ENCODE peak calls at places on chromosomes 4 and X, in six cellular contexts. One of them, this sample, is unnamed.

GRCh38 chrX:20388594-20388993 is 121.9 kb upstream of the RPS6KA3 start:
- DNase-seq in EL: no peak
- DNase-seq in CD4-positive, alpha-beta T cell: no peak
- DNase-seq in left ventricle myocardium superior: no peak
- DNase-seq in stimulated activated CD4-positive, alpha-beta T cell treated with anti-CD3 and anti-CD28 coated beads, Interleukin-1b, Interleukin-23, amount 100 ng/mL, for 24 hours: no peak
- DNase-seq in AG10803: no peak
- DNase-seq in this sample: no peak

GRCh38 chr4:15729910-15730533 is 27.2 kb downstream of the BST1 start:
- DNase-seq in EL: peak
- DNase-seq in CD4-positive, alpha-beta T cell: no peak
- DNase-seq in left ventricle myocardium superior: no peak
- DNase-seq in stimulated activated CD4-positive, alpha-beta T cell treated with anti-CD3 and anti-CD28 coated beads, Interleukin-1b, Interleukin-23, amount 100 ng/mL, for 24 hours: no peak
- DNase-seq in AG10803: peak
- DNase-seq in this sample: no peak

GRCh38 chr4:165580379-165580905 is 201.6 kb downstream of the CPE start:
- DNase-seq in EL: peak
- DNase-seq in CD4-positive, alpha-beta T cell: no peak
- DNase-seq in left ventricle myocardium superior: no peak
- DNase-seq in stimulated activated CD4-positive, alpha-beta T cell treated with anti-CD3 and anti-CD28 coated beads, Interleukin-1b, Interleukin-23, amount 100 ng/mL, for 24 hours: no peak
- DNase-seq in AG10803: peak
- DNase-seq in this sample: no peak

GRCh38 chr4:74109116-74109791 is 10.3 kb upstream of the CXCL2 start:
- DNase-seq in EL: peak
- DNase-seq in CD4-positive, alpha-beta T cell: no peak
- DNase-seq in left ventricle myocardium superior: peak
- DNase-seq in stimulated activated CD4-positive, alpha-beta T cell treated with anti-CD3 and anti-CD28 coated beads, Interleukin-1b, Interleukin-23, amount 100 ng/mL, for 24 hours: no peak
- DNase-seq in AG10803: peak
- DNase-seq in this sample: no peak

GRCh38 chr4:113998531-113998930 is 19.1 kb upstream of the ARSJ start:
- DNase-seq in EL: no peak
- DNase-seq in CD4-positive, alpha-beta T cell: no peak
- DNase-seq in left ventricle myocardium superior: no peak
- DNase-seq in stimulated activated CD4-positive, alpha-beta T cell treated with anti-CD3 and anti-CD28 coated beads, Interleukin-1b, Interleukin-23, amount 100 ng/mL, for 24 hours: no peak
- DNase-seq in AG10803: peak
- DNase-seq in this sample: no peak

GRCh38 chr4:112378858-112379257 is 81.7 kb downstream of the ALPK1 start:
- DNase-seq in EL: no peak
- DNase-seq in CD4-positive, alpha-beta T cell: no peak
- DNase-seq in left ventricle myocardium superior: no peak
- DNase-seq in stimulated activated CD4-positive, alpha-beta T cell treated with anti-CD3 and anti-CD28 coated beads, Interleukin-1b, Interleukin-23, amount 100 ng/mL, for 24 hours: no peak
- DNase-seq in AG10803: no peak
- DNase-seq in this sample: no peak

GRCh38 chrX:125786306-125786705 is 379.8 kb downstream of the DCAF12L2 start:
- DNase-seq in EL: no peak
- DNase-seq in CD4-positive, alpha-beta T cell: no peak
- DNase-seq in left ventricle myocardium superior: no peak
- DNase-seq in stimulated activated CD4-positive, alpha-beta T cell treated with anti-CD3 and anti-CD28 coated beads, Interleukin-1b, Interleukin-23, amount 100 ng/mL, for 24 hours: no peak
- DNase-seq in AG10803: no peak
- DNase-seq in this sample: no peak

GRCh38 chr4:169159614-169160013 is 111.1 kb downstream of the SH3RF1 start:
- DNase-seq in EL: peak
- DNase-seq in CD4-positive, alpha-beta T cell: no peak
- DNase-seq in left ventricle myocardium superior: no peak
- DNase-seq in stimulated activated CD4-positive, alpha-beta T cell treated with anti-CD3 and anti-CD28 coated beads, Interleukin-1b, Interleukin-23, amount 100 ng/mL, for 24 hours: no peak
- DNase-seq in AG10803: peak
- DNase-seq in this sample: no peak

GRCh38 chrX:46551494-46552128 is 6.4 kb upstream of the ZNF674 start:
- DNase-seq in EL: peak
- DNase-seq in CD4-positive, alpha-beta T cell: no peak
- DNase-seq in left ventricle myocardium superior: no peak
- DNase-seq in stimulated activated CD4-positive, alpha-beta T cell treated with anti-CD3 and anti-CD28 coated beads, Interleukin-1b, Interleukin-23, amount 100 ng/mL, for 24 hours: no peak
- DNase-seq in AG10803: no peak
- DNase-seq in this sample: no peak

GRCh38 chrX:13569479-13570244 is at the start of gene EGFL6:
- DNase-seq in EL: no peak
- DNase-seq in CD4-positive, alpha-beta T cell: no peak
- DNase-seq in left ventricle myocardium superior: no peak
- DNase-seq in stimulated activated CD4-positive, alpha-beta T cell treated with anti-CD3 and anti-CD28 coated beads, Interleukin-1b, Interleukin-23, amount 100 ng/mL, for 24 hours: no peak
- DNase-seq in AG10803: no peak
- DNase-seq in this sample: no peak

GRCh38 chr4:125187221-125187620 is 127.5 kb upstream of the FAT4 start:
- DNase-seq in EL: peak
- DNase-seq in CD4-positive, alpha-beta T cell: no peak
- DNase-seq in left ventricle myocardium superior: no peak
- DNase-seq in stimulated activated CD4-positive, alpha-beta T cell treated with anti-CD3 and anti-CD28 coated beads, Interleukin-1b, Interleukin-23, amount 100 ng/mL, for 24 hours: no peak
- DNase-seq in AG10803: peak
- DNase-seq in this sample: no peak

GRCh38 chrX:47174376-47174775 is 19.3 kb upstream of the UBA1 start:
- DNase-seq in EL: no peak
- DNase-seq in CD4-positive, alpha-beta T cell: no peak
- DNase-seq in left ventricle myocardium superior: no peak
- DNase-seq in stimulated activated CD4-positive, alpha-beta T cell treated with anti-CD3 and anti-CD28 coated beads, Interleukin-1b, Interleukin-23, amount 100 ng/mL, for 24 hours: no peak
- DNase-seq in AG10803: no peak
- DNase-seq in this sample: no peak

GRCh38 chrX:109954333-109954732 is 48.6 kb upstream of the TMEM164 start:
- DNase-seq in EL: peak
- DNase-seq in CD4-positive, alpha-beta T cell: no peak
- DNase-seq in left ventricle myocardium superior: no peak
- DNase-seq in stimulated activated CD4-positive, alpha-beta T cell treated with anti-CD3 and anti-CD28 coated beads, Interleukin-1b, Interleukin-23, amount 100 ng/mL, for 24 hours: no peak
- DNase-seq in AG10803: peak
- DNase-seq in this sample: no peak

GRCh38 chr4:185782523-185782922 is 29.5 kb downstream of the SORBS2 start:
- DNase-seq in EL: peak
- DNase-seq in CD4-positive, alpha-beta T cell: no peak
- DNase-seq in left ventricle myocardium superior: no peak
- DNase-seq in stimulated activated CD4-positive, alpha-beta T cell treated with anti-CD3 and anti-CD28 coated beads, Interleukin-1b, Interleukin-23, amount 100 ng/mL, for 24 hours: no peak
- DNase-seq in AG10803: no peak
- DNase-seq in this sample: no peak

GRCh38 chr4:23629421-23629820 is 260.4 kb downstream of the PPARGC1A start:
- DNase-seq in EL: no peak
- DNase-seq in CD4-positive, alpha-beta T cell: no peak
- DNase-seq in left ventricle myocardium superior: no peak
- DNase-seq in stimulated activated CD4-positive, alpha-beta T cell treated with anti-CD3 and anti-CD28 coated beads, Interleukin-1b, Interleukin-23, amount 100 ng/mL, for 24 hours: no peak
- DNase-seq in AG10803: no peak
- DNase-seq in this sample: no peak

GRCh38 chrX:153400146-153401132 is 711 bp downstream of the PNMA6E start:
- DNase-seq in EL: peak
- DNase-seq in CD4-positive, alpha-beta T cell: peak
- DNase-seq in left ventricle myocardium superior: peak
- DNase-seq in stimulated activated CD4-positive, alpha-beta T cell treated with anti-CD3 and anti-CD28 coated beads, Interleukin-1b, Interleukin-23, amount 100 ng/mL, for 24 hours: peak
- DNase-seq in AG10803: no peak
- DNase-seq in this sample: peak

GRCh38 chr4:157128395-157128794 is 52.4 kb downstream of the GLRB start:
- DNase-seq in EL: peak
- DNase-seq in CD4-positive, alpha-beta T cell: no peak
- DNase-seq in left ventricle myocardium superior: no peak
- DNase-seq in stimulated activated CD4-positive, alpha-beta T cell treated with anti-CD3 and anti-CD28 coated beads, Interleukin-1b, Interleukin-23, amount 100 ng/mL, for 24 hours: no peak
- DNase-seq in AG10803: peak
- DNase-seq in this sample: no peak